ENCODE peak calls at places on chromosomes 6 and 20, in six cellular contexts. M is IMR-90, Y is mesendoderm, R is neuronal stem cell, V is trophoblast cell, J is H1. T is an unnamed sample.

GRCh38 chr6:87172292-87172691 is 16.9 kb downstream of the ZNF292 start:
- DNase-seq in M (no peak), V (no peak), J (no peak), Y (no peak), R (no peak), T (no peak)

GRCh38 chr6:159099311-159099710 is 54.5 kb upstream of the TAGAP start:
- DNase-seq in V (peak), Y (no peak), R (no peak), J (no peak), M (no peak), T (no peak)

GRCh38 chr20:14634666-14635065 is 297.3 kb upstream of the FLRT3 start:
- DNase-seq in J (no peak), R (no peak), V (no peak), Y (no peak), M (no peak), T (no peak)

GRCh38 chr20:59020938-59021551 is 1.8 kb downstream of the TUBB1 start:
- DNase-seq in Y (peak), M (peak), R (no peak), V (peak), J (no peak), T (no peak)

GRCh38 chr6:112800916-112801315 is 453.8 kb downstream of the RFPL4B start:
- DNase-seq in R (no peak), J (no peak), M (no peak), V (no peak), Y (no peak), T (no peak)

GRCh38 chr6:41036601-41037000 is 2.4 kb downstream of the UNC5CL start:
- DNase-seq in R (no peak), M (no peak), V (no peak), J (no peak), Y (no peak), T (no peak)

GRCh38 chr6:134117409-134117808 is 65.0 kb upstream of the SLC2A12 start:
- DNase-seq in V (peak), J (no peak), Y (no peak), M (peak), R (no peak), T (peak)

GRCh38 chr6:79225718-79226117 is 8.8 kb downstream of the HMGN3 start:
- DNase-seq in Y (no peak), R (no peak), V (peak), M (peak), J (no peak), T (peak)

GRCh38 chr6:146961831-146962230 is 242.4 kb upstream of the STXBP5 start:
- DNase-seq in M (no peak), V (peak), Y (no peak), R (no peak), J (no peak), T (no peak)

GRCh38 chr20:52312131-52312729 is 120.7 kb upstream of the ZFP64 start:
- DNase-seq in R (peak), V (peak), J (no peak), M (peak), Y (peak), T (peak)

GRCh38 chr6:74269601-74269860 is 573.5 kb downstream of the CD109 start:
- DNase-seq in M (peak), Y (no peak), V (no peak), J (no peak), R (no peak), T (no peak)

DNA sequence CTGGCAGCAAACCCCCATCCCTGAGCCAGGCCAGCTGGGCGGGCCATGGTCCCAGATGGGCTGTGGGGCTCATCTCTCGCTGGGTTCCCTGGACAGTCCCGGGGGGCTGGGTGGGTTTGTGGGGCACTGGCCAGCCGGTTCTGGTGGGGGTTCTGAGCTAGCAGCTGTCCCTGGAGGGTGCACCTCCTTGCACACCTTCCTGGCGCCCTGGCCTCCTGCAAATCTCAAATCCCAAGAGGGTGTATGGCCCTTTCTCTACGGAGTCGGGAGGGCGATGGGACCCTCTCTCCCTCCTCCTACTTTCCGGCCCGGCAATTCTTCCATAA is 1.2 kb upstream of the LAMA5 start:
- DNase-seq in M (no peak), V (no peak), R (no peak), J (no peak), Y (no peak), T (no peak)
- H3K18ac ChIP-seq in M (no peak), V (peak), R (peak), J (peak), Y (peak), T (peak)

DNA sequence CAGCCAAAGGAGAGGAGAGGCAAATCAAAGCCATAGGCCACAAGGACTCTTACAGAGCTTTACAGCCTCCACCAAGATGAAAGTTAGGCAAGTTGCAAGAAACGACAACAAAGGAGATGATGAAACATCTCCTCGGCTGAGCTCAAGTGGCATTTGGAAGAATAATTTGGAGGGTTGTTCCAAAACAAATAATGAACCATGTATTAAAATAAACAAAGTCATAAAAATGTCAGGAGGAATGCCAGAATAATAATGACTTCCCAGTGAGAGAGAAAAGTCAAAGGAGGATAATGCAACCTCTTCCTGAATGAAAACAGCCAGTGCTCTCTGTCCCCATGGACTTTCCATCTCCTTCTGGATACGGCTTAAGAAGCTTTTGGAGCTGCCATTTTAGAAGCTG is 371.4 kb upstream of the ID4 start:
- DNase-seq in R (no peak), Y (no peak), J (no peak), M (peak), V (no peak), T (peak)
- H3K4me3 ChIP-seq in R (no peak), Y (no peak), J (no peak), M (no peak), V (no peak), T (no peak)

GRCh38 chr6:50030350-50030749 is 8.6 kb upstream of the DEFB110 start:
- DNase-seq in V (no peak), R (no peak), M (no peak), Y (peak), J (no peak), T (no peak)
- H3K18ac ChIP-seq in V (no peak), R (no peak), M (no peak), Y (no peak), J (peak), T (no peak)

DNA sequence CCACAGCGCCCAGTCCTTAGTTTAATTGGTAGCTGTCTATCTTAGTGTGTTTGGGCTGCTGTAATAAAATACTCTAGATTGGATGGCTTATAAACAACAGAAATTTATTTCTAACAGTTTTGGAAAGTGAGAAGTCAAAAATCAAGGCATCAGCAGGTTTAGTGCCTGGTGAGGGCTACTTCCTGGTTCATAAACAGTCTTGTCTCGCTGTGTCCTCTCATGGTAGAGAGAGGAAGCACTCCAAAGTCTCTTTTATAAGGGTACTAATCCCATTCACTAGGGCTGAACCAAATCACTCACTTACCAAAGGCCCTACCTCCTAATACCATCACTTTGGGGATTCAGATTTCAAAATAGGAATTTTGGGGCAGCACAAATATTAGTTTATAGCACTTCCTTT is 336.9 kb upstream of the RSPO3 start:
- DNase-seq in V (no peak), Y (no peak), J (no peak), M (no peak), R (no peak), T (no peak)
- H3K4me3 ChIP-seq in V (no peak), Y (no peak), J (no peak), M (no peak), R (no peak), T (no peak)

GRCh38 chr6:99350573-99350972 is 1.1 kb upstream of the FAXC start:
- DNase-seq in M (no peak), J (no peak), R (no peak), V (no peak), Y (peak), T (no peak)

GRCh38 chr6:99348823-99349619 is 453 bp downstream of the FAXC start:
- DNase-seq in V (peak), M (peak), J (no peak), Y (peak), R (peak), T (peak)

GRCh38 chr6:99347804-99348203 is 1.7 kb downstream of the FAXC start:
- DNase-seq in J (no peak), Y (peak), M (no peak), R (no peak), V (peak), T (no peak)

GRCh38 chr6:99348220-99348822 is 1.2 kb downstream of the FAXC start:
- DNase-seq in M (no peak), Y (peak), R (no peak), J (no peak), V (peak), T (no peak)

DNA sequence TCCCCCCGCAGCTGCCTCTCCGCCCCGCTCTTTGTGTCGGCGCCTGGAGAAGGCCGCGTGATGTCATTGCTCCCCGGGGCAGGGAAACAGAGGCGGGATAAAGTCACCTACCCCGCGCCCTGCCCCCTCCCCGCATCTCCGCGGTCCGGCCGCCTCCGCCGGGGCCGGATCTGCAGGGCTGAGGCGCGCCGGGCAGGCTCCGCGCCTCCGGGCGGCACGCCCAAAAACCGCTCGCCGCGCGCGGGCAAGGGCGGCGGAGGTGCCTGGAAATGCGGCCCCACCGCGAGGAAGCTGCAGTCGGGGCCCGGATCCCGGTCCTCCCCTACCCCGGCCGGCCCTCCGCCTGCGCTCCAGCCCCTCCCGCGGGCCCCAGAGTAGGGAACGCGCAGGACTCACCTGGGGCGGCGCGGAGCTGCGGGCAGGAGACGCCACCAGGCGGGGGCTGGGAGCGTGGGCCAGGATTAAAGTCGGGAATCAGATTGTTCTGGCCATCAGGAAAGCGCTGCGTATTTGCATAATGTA is at the start of gene FAXC:
- DNase-seq in R (peak), Y (peak), M (peak), V (peak), J (no peak), T (peak)
- H3K18ac ChIP-seq in R (peak), Y (peak), M (no peak), V (peak), J (no peak), T (peak)

GRCh38 chr6:149846321-149846720 is 17.8 kb downstream of the LRP11 start:
- DNase-seq in M (peak), Y (peak), V (no peak), R (no peak), J (no peak), T (peak)
- H3K4me3 ChIP-seq in M (no peak), Y (no peak), V (no peak), R (no peak), J (no peak), T (no peak)

GRCh38 chr6:139373154-139373927 is 1.1 kb downstream of the CITED2 start:
- DNase-seq in V (peak), M (peak), R (peak), Y (peak), J (no peak), T (peak)
- H3K18ac ChIP-seq in V (peak), M (peak), R (peak), Y (peak), J (peak), T (peak)

DNA sequence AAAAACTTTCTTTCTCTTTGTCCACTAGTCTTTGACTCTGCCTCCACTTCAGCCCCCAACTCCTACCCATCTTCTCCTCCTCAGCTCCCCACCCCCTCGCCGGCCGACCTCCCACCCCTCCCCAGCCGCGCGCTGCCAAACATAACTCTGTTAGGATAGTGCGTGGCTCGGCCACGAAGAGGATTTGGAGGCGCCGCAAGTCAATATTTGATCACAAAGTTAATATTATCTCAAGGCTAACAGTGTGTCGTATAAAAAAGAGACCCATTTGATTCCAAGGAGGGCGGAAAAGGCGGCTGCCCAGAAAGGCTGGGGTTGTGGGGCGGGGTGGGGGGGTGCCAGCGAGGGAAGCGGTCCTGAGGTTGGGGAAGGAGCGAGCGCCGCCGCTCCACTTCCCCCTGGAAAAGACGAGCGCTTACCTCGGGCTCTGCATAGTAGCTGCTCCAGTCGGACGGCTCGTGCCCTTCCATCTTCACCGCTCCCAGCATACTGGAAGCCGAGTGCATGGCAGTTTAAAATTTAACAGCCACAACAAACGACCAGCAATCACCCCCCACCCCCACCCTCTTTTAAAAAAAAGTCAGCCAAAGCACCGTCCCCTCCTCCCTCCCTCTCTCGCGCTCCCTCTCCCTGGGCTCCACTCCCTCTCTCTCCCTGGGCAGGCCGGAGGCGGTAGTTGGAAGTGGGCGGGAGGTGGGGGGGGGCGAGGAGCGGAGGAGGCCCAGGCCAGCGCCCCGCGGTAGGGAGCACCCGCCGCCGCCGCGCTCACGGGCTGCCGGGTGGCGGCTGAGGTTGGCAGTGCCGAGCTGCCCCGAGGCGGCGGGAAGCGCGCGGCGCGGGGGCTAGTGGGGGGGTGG is at the start of gene FOXA2:
- DNase-seq in V (no peak), R (no peak), Y (peak), J (no peak), M (no peak), T (no peak)
- H3K4me3 ChIP-seq in V (no peak), R (no peak), Y (peak), J (peak), M (no peak), T (peak)

GRCh38 chr6:28634758-28635546 is 109.3 kb downstream of the GPX5 start:
- DNase-seq in R (no peak), V (peak), J (no peak), Y (peak), M (no peak), T (peak)

GRCh38 chr6:28635547-28636158 is 110.0 kb downstream of the GPX5 start:
- DNase-seq in Y (no peak), J (no peak), M (no peak), R (no peak), V (no peak), T (no peak)

GRCh38 chr6:28632326-28632851 is 106.7 kb downstream of the GPX5 start:
- DNase-seq in Y (no peak), J (no peak), M (no peak), R (no peak), V (no peak), T (no peak)

GRCh38 chr6:28634406-28634757 is 108.7 kb downstream of the GPX5 start:
- DNase-seq in V (no peak), J (no peak), M (no peak), Y (no peak), R (no peak), T (no peak)

DNA sequence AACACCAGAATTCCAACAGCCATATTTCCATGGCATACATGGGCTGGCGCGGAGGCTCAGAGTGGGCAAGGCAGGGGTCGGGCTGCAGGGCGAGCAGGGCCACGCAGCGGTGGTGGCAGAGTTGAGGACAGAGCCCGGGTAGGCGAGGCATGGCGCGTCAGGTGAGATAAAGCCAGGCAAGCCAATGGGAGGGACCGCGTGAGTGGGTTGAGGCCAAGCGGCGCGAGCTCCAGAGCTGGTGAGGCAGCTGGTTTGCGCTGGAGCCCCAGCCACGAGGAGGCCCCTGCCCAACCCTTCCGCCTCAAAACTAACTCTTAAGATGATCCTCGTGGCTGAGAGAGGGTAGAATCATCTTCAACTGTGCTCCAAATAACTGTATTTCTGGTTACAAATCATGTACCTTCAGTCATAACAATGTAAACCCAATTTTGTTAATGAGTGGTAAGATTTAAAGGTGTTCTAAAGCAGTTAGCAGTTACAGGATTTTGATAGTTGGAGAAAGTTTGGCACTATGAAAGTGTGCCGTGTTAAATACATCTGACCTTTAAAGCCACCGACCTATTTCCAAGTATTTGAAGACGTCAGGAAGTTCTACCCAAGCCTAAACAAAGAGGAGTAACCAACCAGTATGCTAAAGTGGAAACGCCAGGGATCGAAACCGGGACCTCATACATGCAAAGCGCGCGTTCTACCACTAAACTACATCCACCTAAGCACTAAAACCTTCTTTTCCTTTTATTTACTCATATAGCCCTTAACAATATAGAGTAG is 107.9 kb downstream of the GPX5 start:
- DNase-seq in R (no peak), J (no peak), V (no peak), M (no peak), Y (peak), T (no peak)
- H3K18ac ChIP-seq in R (peak), J (no peak), V (no peak), M (no peak), Y (no peak), T (no peak)

GRCh38 chr6:106417572-106418147 is 57.1 kb downstream of the CRYBG1 start:
- DNase-seq in Y (no peak), V (no peak), M (no peak), J (no peak), R (no peak), T (no peak)
- H3K4me3 ChIP-seq in Y (no peak), V (no peak), M (no peak), J (no peak), R (no peak), T (no peak)